ENCODE peak calls at places on chromosome 9, in six cellular contexts. One of them, this sample, is unnamed.

GRCh38 chr9:87725900-87726709 is at the start of gene CTSL:
- DNase-seq in A549: peak; percentile 89
- DNase-seq in cardiac fibroblast: peak; percentile 94
- DNase-seq in NCI-H1436: no peak
- DNase-seq in endothelial cell: peak; percentile 78
- DNase-seq in NCI-H748 treated with DMSO at 0.1 percent for 48 hours: peak; percentile 44
- DNase-seq in this sample: peak; percentile 84

GRCh38 chr9:78612089-78612488 is 315.2 kb downstream of the PSAT1 start:
- DNase-seq in A549: no peak
- DNase-seq in cardiac fibroblast: no peak
- DNase-seq in NCI-H1436: no peak
- DNase-seq in endothelial cell: no peak
- DNase-seq in NCI-H748 treated with DMSO at 0.1 percent for 48 hours: no peak
- DNase-seq in this sample: no peak

GRCh38 chr9:2800385-2801179 is 43.3 kb downstream of the PUM3 start:
- DNase-seq in A549: no peak
- DNase-seq in cardiac fibroblast: peak; percentile 56
- DNase-seq in NCI-H1436: no peak
- DNase-seq in endothelial cell: peak; percentile 8
- DNase-seq in NCI-H748 treated with DMSO at 0.1 percent for 48 hours: no peak
- DNase-seq in this sample: no peak

GRCh38 chr9:31243386-31243785 is 1141.1 kb upstream of the ACO1 start:
- DNase-seq in A549: no peak
- DNase-seq in cardiac fibroblast: peak; percentile 1
- DNase-seq in NCI-H1436: no peak
- DNase-seq in endothelial cell: no peak
- DNase-seq in NCI-H748 treated with DMSO at 0.1 percent for 48 hours: no peak
- DNase-seq in this sample: no peak

GRCh38 chr9:110021891-110022290 is 186.1 kb downstream of the C9orf152 start:
- DNase-seq in A549: no peak
- DNase-seq in cardiac fibroblast: no peak
- DNase-seq in NCI-H1436: no peak
- DNase-seq in endothelial cell: no peak
- DNase-seq in NCI-H748 treated with DMSO at 0.1 percent for 48 hours: no peak
- DNase-seq in this sample: no peak

GRCh38 chr9:97978706-97979105 is 4.4 kb upstream of the ANP32B start:
- DNase-seq in A549: no peak
- DNase-seq in cardiac fibroblast: no peak
- DNase-seq in NCI-H1436: no peak
- DNase-seq in endothelial cell: no peak
- DNase-seq in NCI-H748 treated with DMSO at 0.1 percent for 48 hours: no peak
- DNase-seq in this sample: no peak

GRCh38 chr9:98121096-98121495 is 2.1 kb upstream of the TRIM14 start:
- DNase-seq in A549: no peak
- DNase-seq in cardiac fibroblast: peak; percentile 33
- DNase-seq in NCI-H1436: no peak
- DNase-seq in endothelial cell: no peak
- DNase-seq in NCI-H748 treated with DMSO at 0.1 percent for 48 hours: no peak
- DNase-seq in this sample: no peak

GRCh38 chr9:109101810-109102209 is 17.9 kb downstream of the TMEM245 start:
- DNase-seq in A549: no peak
- DNase-seq in cardiac fibroblast: peak; percentile 79
- DNase-seq in NCI-H1436: no peak
- DNase-seq in endothelial cell: no peak
- DNase-seq in NCI-H748 treated with DMSO at 0.1 percent for 48 hours: no peak
- DNase-seq in this sample: no peak

GRCh38 chr9:86734762-86735161 is 212.5 kb downstream of the GAS1 start:
- DNase-seq in A549: no peak
- DNase-seq in cardiac fibroblast: peak; percentile 89
- DNase-seq in NCI-H1436: no peak
- DNase-seq in endothelial cell: no peak
- DNase-seq in NCI-H748 treated with DMSO at 0.1 percent for 48 hours: no peak
- DNase-seq in this sample: no peak

GRCh38 chr9:125659954-125660353 is 47.1 kb downstream of the MAPKAP1 start:
- DNase-seq in A549: no peak
- DNase-seq in cardiac fibroblast: peak; percentile 66
- DNase-seq in NCI-H1436: no peak
- DNase-seq in endothelial cell: no peak
- DNase-seq in NCI-H748 treated with DMSO at 0.1 percent for 48 hours: no peak
- DNase-seq in this sample: no peak

GRCh38 chr9:104808030-104808614 is 44.2 kb downstream of the NIPSNAP3B start:
- DNase-seq in A549: no peak
- DNase-seq in cardiac fibroblast: peak; percentile 53
- DNase-seq in NCI-H1436: peak; percentile 48
- DNase-seq in endothelial cell: no peak
- DNase-seq in NCI-H748 treated with DMSO at 0.1 percent for 48 hours: peak; percentile 10
- DNase-seq in this sample: peak; percentile 13

GRCh38 chr9:95508968-95509850 is 7.6 kb downstream of the PTCH1 start:
- DNase-seq in A549: peak; percentile 59
- DNase-seq in cardiac fibroblast: peak; percentile 95
- DNase-seq in NCI-H1436: peak; percentile 87
- DNase-seq in endothelial cell: peak; percentile 69
- DNase-seq in NCI-H748 treated with DMSO at 0.1 percent for 48 hours: peak; percentile 97
- DNase-seq in this sample: peak; percentile 76

GRCh38 chr9:6984941-6985578 is 227.3 kb downstream of the KDM4C start:
- DNase-seq in A549: no peak
- DNase-seq in cardiac fibroblast: no peak
- DNase-seq in NCI-H1436: no peak
- DNase-seq in endothelial cell: no peak
- DNase-seq in NCI-H748 treated with DMSO at 0.1 percent for 48 hours: no peak
- DNase-seq in this sample: no peak

GRCh38 chr9:38022995-38023394 is 46.0 kb downstream of the SHB start:
- DNase-seq in A549: no peak
- DNase-seq in cardiac fibroblast: no peak
- DNase-seq in NCI-H1436: no peak
- DNase-seq in endothelial cell: no peak
- DNase-seq in NCI-H748 treated with DMSO at 0.1 percent for 48 hours: peak; percentile 59
- DNase-seq in this sample: no peak

GRCh38 chr9:69785757-69786156 is 25.9 kb upstream of the PTAR1 start:
- DNase-seq in A549: no peak
- DNase-seq in cardiac fibroblast: peak; percentile 42
- DNase-seq in NCI-H1436: no peak
- DNase-seq in endothelial cell: no peak
- DNase-seq in NCI-H748 treated with DMSO at 0.1 percent for 48 hours: no peak
- DNase-seq in this sample: no peak

GRCh38 chr9:128882677-128883590 is 1.0 kb downstream of the LRRC8A start:
- DNase-seq in A549: no peak
- DNase-seq in cardiac fibroblast: no peak
- DNase-seq in NCI-H1436: no peak
- DNase-seq in endothelial cell: peak; percentile 15
- DNase-seq in NCI-H748 treated with DMSO at 0.1 percent for 48 hours: no peak
- DNase-seq in this sample: no peak

GRCh38 chr9:131423171-131423581 is 29.3 kb downstream of the PRRC2B start:
- DNase-seq in A549: peak; percentile 58
- DNase-seq in cardiac fibroblast: peak; percentile 77
- DNase-seq in NCI-H1436: no peak
- DNase-seq in endothelial cell: peak; percentile 48
- DNase-seq in NCI-H748 treated with DMSO at 0.1 percent for 48 hours: no peak
- DNase-seq in this sample: peak; percentile 51

GRCh38 chr9:136336156-136336860 is 9.0 kb downstream of the GPSM1 start:
- DNase-seq in A549: no peak
- DNase-seq in cardiac fibroblast: peak; percentile 23
- DNase-seq in NCI-H1436: no peak
- DNase-seq in endothelial cell: no peak
- DNase-seq in NCI-H748 treated with DMSO at 0.1 percent for 48 hours: no peak
- DNase-seq in this sample: no peak

GRCh38 chr9:32456564-32456963 is 69.4 kb downstream of the RIGI start:
- DNase-seq in A549: no peak
- DNase-seq in cardiac fibroblast: peak; percentile 18
- DNase-seq in NCI-H1436: no peak
- DNase-seq in endothelial cell: no peak
- DNase-seq in NCI-H748 treated with DMSO at 0.1 percent for 48 hours: no peak
- DNase-seq in this sample: no peak

GRCh38 chr9:111348821-111349271 is 18.8 kb upstream of the OR2K2 start:
- DNase-seq in A549: peak; percentile 40
- DNase-seq in cardiac fibroblast: peak; percentile 9
- DNase-seq in NCI-H1436: no peak
- DNase-seq in endothelial cell: no peak
- DNase-seq in NCI-H748 treated with DMSO at 0.1 percent for 48 hours: no peak
- DNase-seq in this sample: no peak

GRCh38 chr9:72300884-72301283 is 64.1 kb downstream of the ZFAND5 start:
- DNase-seq in A549: no peak
- DNase-seq in cardiac fibroblast: no peak
- DNase-seq in NCI-H1436: no peak
- DNase-seq in endothelial cell: no peak
- DNase-seq in NCI-H748 treated with DMSO at 0.1 percent for 48 hours: no peak
- DNase-seq in this sample: no peak

GRCh38 chr9:128394404-128395168 is 23.4 kb downstream of the URM1 start:
- DNase-seq in A549: no peak
- DNase-seq in cardiac fibroblast: no peak
- DNase-seq in NCI-H1436: no peak
- DNase-seq in endothelial cell: no peak
- DNase-seq in NCI-H748 treated with DMSO at 0.1 percent for 48 hours: no peak
- DNase-seq in this sample: no peak

GRCh38 chr9:109014267-109015025 is 1.1 kb upstream of the CTNNAL1 start:
- DNase-seq in A549: no peak
- DNase-seq in cardiac fibroblast: peak; percentile 88
- DNase-seq in NCI-H1436: no peak
- DNase-seq in endothelial cell: no peak
- DNase-seq in NCI-H748 treated with DMSO at 0.1 percent for 48 hours: no peak
- DNase-seq in this sample: no peak

GRCh38 chr9:130879863-130880411 is 16.7 kb downstream of the QRFP start:
- DNase-seq in A549: no peak
- DNase-seq in cardiac fibroblast: no peak
- DNase-seq in NCI-H1436: no peak
- DNase-seq in endothelial cell: no peak
- DNase-seq in NCI-H748 treated with DMSO at 0.1 percent for 48 hours: no peak
- DNase-seq in this sample: no peak

GRCh38 chr9:127963359-127964064 is 17.3 kb downstream of the EEIG1 start:
- DNase-seq in A549: no peak
- DNase-seq in cardiac fibroblast: no peak
- DNase-seq in NCI-H1436: no peak
- DNase-seq in endothelial cell: no peak
- DNase-seq in NCI-H748 treated with DMSO at 0.1 percent for 48 hours: no peak
- DNase-seq in this sample: no peak

GRCh38 chr9:89023788-89024187 is 32.5 kb downstream of the S1PR3 start:
- DNase-seq in A549: no peak
- DNase-seq in cardiac fibroblast: peak; percentile 29
- DNase-seq in NCI-H1436: no peak
- DNase-seq in endothelial cell: no peak
- DNase-seq in NCI-H748 treated with DMSO at 0.1 percent for 48 hours: no peak
- DNase-seq in this sample: no peak

GRCh38 chr9:15272377-15272928 is 34.6 kb downstream of the TTC39B start:
- DNase-seq in A549: no peak
- DNase-seq in cardiac fibroblast: no peak
- DNase-seq in NCI-H1436: no peak
- DNase-seq in endothelial cell: no peak
- DNase-seq in NCI-H748 treated with DMSO at 0.1 percent for 48 hours: no peak
- DNase-seq in this sample: no peak

GRCh38 chr9:68998812-68999211 is 15.1 kb downstream of the PRKACG start:
- DNase-seq in A549: no peak
- DNase-seq in cardiac fibroblast: no peak
- DNase-seq in NCI-H1436: no peak
- DNase-seq in endothelial cell: no peak
- DNase-seq in NCI-H748 treated with DMSO at 0.1 percent for 48 hours: no peak
- DNase-seq in this sample: no peak

GRCh38 chr9:23643656-23644258 is 182.3 kb downstream of the ELAVL2 start:
- DNase-seq in A549: no peak
- DNase-seq in cardiac fibroblast: no peak
- DNase-seq in NCI-H1436: no peak
- DNase-seq in endothelial cell: no peak
- DNase-seq in NCI-H748 treated with DMSO at 0.1 percent for 48 hours: no peak
- DNase-seq in this sample: no peak

GRCh38 chr9:70133253-70134208 is 89.9 kb downstream of the MAMDC2 start:
- DNase-seq in A549: no peak
- DNase-seq in cardiac fibroblast: no peak
- DNase-seq in NCI-H1436: no peak
- DNase-seq in endothelial cell: no peak
- DNase-seq in NCI-H748 treated with DMSO at 0.1 percent for 48 hours: no peak
- DNase-seq in this sample: no peak

GRCh38 chr9:37902804-37903580 is 935 bp downstream of the SLC25A51 start:
- DNase-seq in A549: no peak
- DNase-seq in cardiac fibroblast: peak; percentile 41
- DNase-seq in NCI-H1436: no peak
- DNase-seq in endothelial cell: no peak
- DNase-seq in NCI-H748 treated with DMSO at 0.1 percent for 48 hours: no peak
- DNase-seq in this sample: no peak